ENCODE peak calls at places on chromosomes 12 and 14, in seven cellular contexts. R, Y, K, U, I, O and E are unnamed samples.

GRCh38 chr14:104706733-104707628 is 17.0 kb upstream of the ADSS1 start:
- DNase-seq in R (no peak), Y (no peak), K (no peak), U (no peak), I (no peak), O (no peak), E (peak)

GRCh38 chr12:57603758-57604453 is 718 bp upstream of the DTX3 start:
- DNase-seq in R (no peak), Y (no peak), K (no peak), U (peak), I (peak), O (no peak), E (peak)

GRCh38 chr14:34843011-34843554 is 32.1 kb downstream of the BAZ1A start:
- DNase-seq in R (peak), Y (no peak), K (no peak), U (peak), I (peak), O (no peak), E (peak)

GRCh38 chr12:115305867-115306266 is 621.9 kb upstream of the TBX3 start:
- DNase-seq in R (no peak), Y (no peak), K (no peak), U (no peak), I (no peak), O (no peak), E (no peak)

GRCh38 chr12:110426300-110426910 is 22.9 kb upstream of the ANAPC7 start:
- DNase-seq in R (no peak), Y (no peak), K (no peak), U (no peak), I (peak), O (no peak), E (no peak)

GRCh38 chr14:23800811-23801210 is 152.8 kb upstream of the DHRS4 start:
- DNase-seq in R (no peak), Y (no peak), K (no peak), U (no peak), I (no peak), O (no peak), E (no peak)

GRCh38 chr12:124620606-124621295 is 53.3 kb upstream of the NCOR2 start:
- DNase-seq in R (no peak), Y (no peak), K (no peak), U (peak), I (no peak), O (no peak), E (peak)

GRCh38 chr12:132222096-132222807 is 78.0 kb downstream of the NOC4L start:
- DNase-seq in R (peak), Y (peak), K (no peak), U (peak), I (peak), O (peak), E (peak)

GRCh38 chr12:7835116-7835515 is 37.6 kb downstream of the SLC2A14 start:
- DNase-seq in R (no peak), Y (no peak), K (no peak), U (no peak), I (no peak), O (no peak), E (no peak)

GRCh38 chr14:54348001-54348611 is 48.7 kb upstream of the CDKN3 start:
- DNase-seq in R (no peak), Y (no peak), K (no peak), U (peak), I (peak), O (no peak), E (peak)

GRCh38 chr14:45065540-45065939 is 18.4 kb upstream of the PRPF39 start:
- DNase-seq in R (no peak), Y (no peak), K (no peak), U (no peak), I (no peak), O (no peak), E (no peak)

GRCh38 chr14:64722842-64723447 is 18.7 kb downstream of the PLEKHG3 start:
- DNase-seq in R (no peak), Y (no peak), K (no peak), U (peak), I (no peak), O (no peak), E (no peak)

GRCh38 chr12:15796493-15797141 is 7.4 kb upstream of the EPS8 start:
- DNase-seq in R (no peak), Y (no peak), K (peak), U (peak), I (peak), O (no peak), E (peak)

GRCh38 chr14:94293578-94293924 is 483 bp upstream of the SERPINA10 start:
- DNase-seq in R (no peak), Y (no peak), K (no peak), U (no peak), I (no peak), O (no peak), E (no peak)

GRCh38 chr12:107903377-107904061 is 129.0 kb downstream of the ASCL4 start:
- DNase-seq in R (peak), Y (no peak), K (no peak), U (no peak), I (no peak), O (peak), E (no peak)

GRCh38 chr12:103301642-103302620 is 193.8 kb downstream of the C12orf42 start:
- DNase-seq in R (no peak), Y (no peak), K (no peak), U (no peak), I (no peak), O (peak), E (no peak)

GRCh38 chr12:39417916-39418315 is 25.0 kb downstream of the KIF21A start:
- DNase-seq in R (no peak), Y (no peak), K (no peak), U (no peak), I (peak), O (no peak), E (no peak)

GRCh38 chr12:119206348-119207075 is 27.8 kb downstream of the HSPB8 start:
- DNase-seq in R (no peak), Y (no peak), K (no peak), U (no peak), I (no peak), O (no peak), E (no peak)

GRCh38 chr12:120438495-120439198 is 734 bp downstream of the COX6A1 start:
- DNase-seq in R (no peak), Y (no peak), K (no peak), U (no peak), I (no peak), O (no peak), E (no peak)

GRCh38 chr14:103887170-103887501 is 39.8 kb upstream of the PPP1R13B start:
- DNase-seq in R (no peak), Y (no peak), K (no peak), U (no peak), I (no peak), O (no peak), E (no peak)

GRCh38 chr12:63809566-63809965 is 29.9 kb downstream of the RXYLT1 start:
- DNase-seq in R (no peak), Y (no peak), K (no peak), U (no peak), I (no peak), O (no peak), E (no peak)

GRCh38 chr12:96397756-96398421 is 2.4 kb downstream of the CDK17 start:
- DNase-seq in R (no peak), Y (no peak), K (no peak), U (no peak), I (peak), O (no peak), E (no peak)

GRCh38 chr14:103095210-103095778 is 769 bp downstream of the EXOC3L4 start:
- DNase-seq in R (no peak), Y (no peak), K (no peak), U (no peak), I (no peak), O (no peak), E (no peak)

GRCh38 chr12:115632323-115632722 is 645.2 kb downstream of the MED13L start:
- DNase-seq in R (no peak), Y (no peak), K (no peak), U (peak), I (no peak), O (no peak), E (peak)

GRCh38 chr12:1911598-1912575 is 6.6 kb downstream of the CACNA2D4 start:
- DNase-seq in R (no peak), Y (no peak), K (no peak), U (no peak), I (no peak), O (peak), E (no peak)

GRCh38 chr12:108641446-108642268 is 8.0 kb upstream of the SELPLG start:
- DNase-seq in R (no peak), Y (no peak), K (no peak), U (no peak), I (no peak), O (no peak), E (no peak)

GRCh38 chr14:50093496-50093895 is 22.9 kb downstream of the VCPKMT start:
- DNase-seq in R (no peak), Y (no peak), K (no peak), U (no peak), I (no peak), O (no peak), E (no peak)

GRCh38 chr12:4031703-4032291 is 158.6 kb upstream of the PARP11 start:
- DNase-seq in R (no peak), Y (no peak), K (no peak), U (peak), I (peak), O (no peak), E (peak)

GRCh38 chr14:45610303-45610702 is 357.3 kb upstream of the MIS18BP1 start:
- DNase-seq in R (no peak), Y (no peak), K (peak), U (peak), I (no peak), O (no peak), E (peak)

GRCh38 chr14:52950898-52951729 is at the start of gene FERMT2:
- DNase-seq in R (no peak), Y (no peak), K (peak), U (peak), I (peak), O (peak), E (peak)